ENCODE peak calls at places on chromosomes 7 and 10, in five cellular contexts. G, W, X, Q and B are unnamed samples.

GRCh38 chr10:107442035-107442505 is 277.6 kb upstream of the SORCS1 start:
- DNase-seq in G (no peak), W (no peak), X (no peak), Q (no peak), B (no peak)

GRCh38 chr10:120087109-120087508 is 194.6 kb downstream of the SEC23IP start:
- DNase-seq in G (no peak), W (no peak), X (no peak), Q (no peak), B (no peak)

GRCh38 chr7:127755529-127755928 is 103.5 kb downstream of the SND1 start:
- DNase-seq in G (no peak), W (no peak), X (no peak), Q (no peak), B (no peak)

GRCh38 chr10:128110339-128110738 is 15.9 kb downstream of the MKI67 start:
- DNase-seq in G (no peak), W (no peak), X (no peak), Q (no peak), B (no peak)

GRCh38 chr7:28572321-28573058 is 160.2 kb downstream of the CREB5 start:
- DNase-seq in G (no peak), W (no peak), X (no peak), Q (no peak), B (no peak)

GRCh38 chr10:36499696-36500095 is 625.7 kb upstream of the ANKRD30A start:
- DNase-seq in G (no peak), W (no peak), X (no peak), Q (no peak), B (no peak)

GRCh38 chr7:73908123-73908611 is 47.2 kb downstream of the TMEM270 start:
- DNase-seq in G (no peak), W (no peak), X (no peak), Q (no peak), B (no peak)

GRCh38 chr10:110426294-110427153 is 71.2 kb upstream of the DUSP5 start:
- DNase-seq in G (peak), W (peak), X (no peak), Q (no peak), B (peak)

GRCh38 chr10:132884691-132885271 is 57.6 kb downstream of the CFAP46 start:
- DNase-seq in G (peak), W (no peak), X (no peak), Q (no peak), B (peak)

GRCh38 chr10:80136134-80136571 is 3.6 kb downstream of the PLAC9 start:
- DNase-seq in G (no peak), W (peak), X (peak), Q (no peak), B (peak)

GRCh38 chr7:121082400-121083101 is 94.0 kb downstream of the CPED1 start:
- DNase-seq in G (no peak), W (no peak), X (no peak), Q (no peak), B (no peak)
- H3K27ac ChIP-seq in G (no peak), W (peak), X (no peak), Q (no peak), B (peak)

GRCh38 chr7:154308928-154309327 is 256.7 kb downstream of the DPP6 start:
- DNase-seq in G (no peak), W (no peak), X (no peak), Q (no peak), B (no peak)
- H3K4me3 ChIP-seq in G (no peak), W (no peak), X (no peak), Q (no peak), B (no peak)

DNA sequence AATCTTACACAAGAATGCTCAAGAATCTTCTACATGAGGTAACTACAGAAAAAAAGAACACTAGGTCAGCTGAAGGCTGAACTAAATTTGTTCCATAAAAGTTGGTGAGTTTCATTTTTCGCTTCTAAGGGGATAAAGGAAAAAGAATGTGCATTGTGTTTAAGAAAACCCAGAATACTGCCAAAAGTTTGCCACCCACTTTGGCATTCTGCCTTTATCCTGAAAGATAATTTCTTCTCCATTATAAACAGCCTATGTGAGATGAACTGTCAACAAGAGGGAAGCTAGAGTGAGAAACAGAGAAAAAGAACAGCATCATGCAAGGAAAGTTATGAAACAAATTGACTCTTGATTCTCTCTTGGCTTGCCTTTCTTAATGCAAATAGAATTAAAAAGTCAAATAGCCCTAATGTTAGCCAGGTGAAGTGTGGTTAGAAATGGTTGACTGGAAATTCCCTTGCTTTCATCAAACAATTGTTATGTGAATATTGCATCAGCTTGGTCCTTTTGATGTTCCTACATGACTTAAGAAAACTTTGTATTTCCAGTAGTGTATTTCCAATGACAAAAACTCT is 25.8 kb downstream of the STEAP1 start:
- DNase-seq in G (no peak), W (no peak), X (no peak), Q (no peak), B (no peak)
- H3K27ac ChIP-seq in G (no peak), W (no peak), X (no peak), Q (no peak), B (no peak)

GRCh38 chr7:50353201-50353600 is 48.7 kb downstream of the IKZF1 start:
- DNase-seq in G (no peak), W (no peak), X (no peak), Q (no peak), B (no peak)
- H3K4me3 ChIP-seq in G (no peak), W (no peak), X (no peak), Q (no peak), B (no peak)

GRCh38 chr10:68561804-68562649 is 1.9 kb downstream of the TET1 start:
- DNase-seq in G (no peak), W (no peak), X (peak), Q (no peak), B (no peak)
- H3K27ac ChIP-seq in G (no peak), W (peak), X (peak), Q (no peak), B (no peak)

GRCh38 chr10:86668297-86669165 is at the start of gene LDB3:
- DNase-seq in G (no peak), W (peak), X (peak), Q (peak), B (peak)
- H3K4me3 ChIP-seq in G (peak), W (peak), X (peak), Q (no peak), B (peak)

GRCh38 chr7:1078985-1079384 is 8.9 kb upstream of the GPER1 start:
- DNase-seq in G (no peak), W (no peak), X (no peak), Q (no peak), B (no peak)
- H3K27ac ChIP-seq in G (no peak), W (no peak), X (no peak), Q (no peak), B (no peak)